ENCODE peak calls at places on chromosomes 4 and X, in eight cellular contexts. One of them, this sample, is unnamed.

GRCh38 chrX:140526138-140526537 is 21.3 kb upstream of the SOX3 start:
- DNase-seq in stimulated activated CD4-positive, alpha-beta T cell treated with anti-CD3 and anti-CD28 coated beads, Interleukin-4, amount 100 ng/mL, for 48 hours: no peak
- DNase-seq in activated CD8-positive, alpha-beta memory T cell treated with anti-CD3 and anti-CD28 coated beads, Interleukin-2, amount 50 U/mL, for 48 hours: no peak
- DNase-seq in substantia nigra: no peak
- DNase-seq in stimulated activated naive CD4-positive, alpha-beta T cell: no peak
- DNase-seq in smooth muscle cell of the brain vasculature: no peak
- DNase-seq in psoas muscle: no peak
- DNase-seq in GM12864: no peak
- DNase-seq in this sample: no peak

GRCh38 chrX:6645216-6645615 is 110.3 kb upstream of the VCX3A start:
- DNase-seq in stimulated activated CD4-positive, alpha-beta T cell treated with anti-CD3 and anti-CD28 coated beads, Interleukin-4, amount 100 ng/mL, for 48 hours: no peak
- DNase-seq in activated CD8-positive, alpha-beta memory T cell treated with anti-CD3 and anti-CD28 coated beads, Interleukin-2, amount 50 U/mL, for 48 hours: no peak
- DNase-seq in substantia nigra: no peak
- DNase-seq in stimulated activated naive CD4-positive, alpha-beta T cell: no peak
- DNase-seq in smooth muscle cell of the brain vasculature: no peak
- DNase-seq in psoas muscle: no peak
- DNase-seq in GM12864: no peak
- DNase-seq in this sample: no peak

GRCh38 chrX:48702716-48703115 is 6.2 kb downstream of the SUV39H1 start:
- DNase-seq in stimulated activated CD4-positive, alpha-beta T cell treated with anti-CD3 and anti-CD28 coated beads, Interleukin-4, amount 100 ng/mL, for 48 hours: no peak
- DNase-seq in activated CD8-positive, alpha-beta memory T cell treated with anti-CD3 and anti-CD28 coated beads, Interleukin-2, amount 50 U/mL, for 48 hours: no peak
- DNase-seq in substantia nigra: no peak
- DNase-seq in stimulated activated naive CD4-positive, alpha-beta T cell: no peak
- DNase-seq in smooth muscle cell of the brain vasculature: no peak
- DNase-seq in psoas muscle: no peak
- DNase-seq in GM12864: no peak
- DNase-seq in this sample: no peak

GRCh38 chr4:149754526-149754925 is 61.1 kb downstream of the IQCM start:
- DNase-seq in stimulated activated CD4-positive, alpha-beta T cell treated with anti-CD3 and anti-CD28 coated beads, Interleukin-4, amount 100 ng/mL, for 48 hours: no peak
- DNase-seq in activated CD8-positive, alpha-beta memory T cell treated with anti-CD3 and anti-CD28 coated beads, Interleukin-2, amount 50 U/mL, for 48 hours: no peak
- DNase-seq in substantia nigra: no peak
- DNase-seq in stimulated activated naive CD4-positive, alpha-beta T cell: no peak
- DNase-seq in smooth muscle cell of the brain vasculature: no peak
- DNase-seq in psoas muscle: no peak
- DNase-seq in GM12864: no peak
- DNase-seq in this sample: no peak

GRCh38 chr4:13218316-13218958 is 265.7 kb downstream of the RAB28 start:
- DNase-seq in stimulated activated CD4-positive, alpha-beta T cell treated with anti-CD3 and anti-CD28 coated beads, Interleukin-4, amount 100 ng/mL, for 48 hours: no peak
- DNase-seq in activated CD8-positive, alpha-beta memory T cell treated with anti-CD3 and anti-CD28 coated beads, Interleukin-2, amount 50 U/mL, for 48 hours: no peak
- DNase-seq in substantia nigra: no peak
- DNase-seq in stimulated activated naive CD4-positive, alpha-beta T cell: no peak
- DNase-seq in smooth muscle cell of the brain vasculature: no peak
- DNase-seq in psoas muscle: no peak
- DNase-seq in GM12864: no peak
- DNase-seq in this sample: no peak

GRCh38 chrX:136754641-136755040 is 26.1 kb downstream of the ARHGEF6 start:
- DNase-seq in stimulated activated CD4-positive, alpha-beta T cell treated with anti-CD3 and anti-CD28 coated beads, Interleukin-4, amount 100 ng/mL, for 48 hours: no peak
- DNase-seq in activated CD8-positive, alpha-beta memory T cell treated with anti-CD3 and anti-CD28 coated beads, Interleukin-2, amount 50 U/mL, for 48 hours: no peak
- DNase-seq in substantia nigra: no peak
- DNase-seq in stimulated activated naive CD4-positive, alpha-beta T cell: no peak
- DNase-seq in smooth muscle cell of the brain vasculature: no peak
- DNase-seq in psoas muscle: peak; percentile 83
- DNase-seq in GM12864: no peak
- DNase-seq in this sample: peak; percentile 34

GRCh38 chrX:45722471-45722870 is 521.8 kb upstream of the DIPK2B start:
- DNase-seq in stimulated activated CD4-positive, alpha-beta T cell treated with anti-CD3 and anti-CD28 coated beads, Interleukin-4, amount 100 ng/mL, for 48 hours: no peak
- DNase-seq in activated CD8-positive, alpha-beta memory T cell treated with anti-CD3 and anti-CD28 coated beads, Interleukin-2, amount 50 U/mL, for 48 hours: no peak
- DNase-seq in substantia nigra: no peak
- DNase-seq in stimulated activated naive CD4-positive, alpha-beta T cell: no peak
- DNase-seq in smooth muscle cell of the brain vasculature: no peak
- DNase-seq in psoas muscle: no peak
- DNase-seq in GM12864: no peak
- DNase-seq in this sample: no peak

GRCh38 chrX:137574784-137575298 is 8.9 kb downstream of the ZIC3 start:
- DNase-seq in stimulated activated CD4-positive, alpha-beta T cell treated with anti-CD3 and anti-CD28 coated beads, Interleukin-4, amount 100 ng/mL, for 48 hours: no peak
- DNase-seq in activated CD8-positive, alpha-beta memory T cell treated with anti-CD3 and anti-CD28 coated beads, Interleukin-2, amount 50 U/mL, for 48 hours: no peak
- DNase-seq in substantia nigra: no peak
- DNase-seq in stimulated activated naive CD4-positive, alpha-beta T cell: no peak
- DNase-seq in smooth muscle cell of the brain vasculature: no peak
- DNase-seq in psoas muscle: no peak
- DNase-seq in GM12864: no peak
- DNase-seq in this sample: no peak

GRCh38 chrX:107542500-107542899 is 85.8 kb upstream of the PRPS1 start:
- DNase-seq in stimulated activated CD4-positive, alpha-beta T cell treated with anti-CD3 and anti-CD28 coated beads, Interleukin-4, amount 100 ng/mL, for 48 hours: no peak
- DNase-seq in activated CD8-positive, alpha-beta memory T cell treated with anti-CD3 and anti-CD28 coated beads, Interleukin-2, amount 50 U/mL, for 48 hours: no peak
- DNase-seq in substantia nigra: peak; percentile 8
- DNase-seq in stimulated activated naive CD4-positive, alpha-beta T cell: no peak
- DNase-seq in smooth muscle cell of the brain vasculature: no peak
- DNase-seq in psoas muscle: no peak
- DNase-seq in GM12864: no peak
- DNase-seq in this sample: no peak

GRCh38 chrX:111254896-111255693 is 15.2 kb downstream of the CAPN6 start:
- DNase-seq in stimulated activated CD4-positive, alpha-beta T cell treated with anti-CD3 and anti-CD28 coated beads, Interleukin-4, amount 100 ng/mL, for 48 hours: no peak
- DNase-seq in activated CD8-positive, alpha-beta memory T cell treated with anti-CD3 and anti-CD28 coated beads, Interleukin-2, amount 50 U/mL, for 48 hours: no peak
- DNase-seq in substantia nigra: no peak
- DNase-seq in stimulated activated naive CD4-positive, alpha-beta T cell: no peak
- DNase-seq in smooth muscle cell of the brain vasculature: no peak
- DNase-seq in psoas muscle: no peak
- DNase-seq in GM12864: no peak
- DNase-seq in this sample: no peak

GRCh38 chrX:46882266-46882665 is 30.0 kb upstream of the JADE3 start:
- DNase-seq in stimulated activated CD4-positive, alpha-beta T cell treated with anti-CD3 and anti-CD28 coated beads, Interleukin-4, amount 100 ng/mL, for 48 hours: no peak
- DNase-seq in activated CD8-positive, alpha-beta memory T cell treated with anti-CD3 and anti-CD28 coated beads, Interleukin-2, amount 50 U/mL, for 48 hours: no peak
- DNase-seq in substantia nigra: no peak
- DNase-seq in stimulated activated naive CD4-positive, alpha-beta T cell: no peak
- DNase-seq in smooth muscle cell of the brain vasculature: no peak
- DNase-seq in psoas muscle: no peak
- DNase-seq in GM12864: no peak
- DNase-seq in this sample: no peak

GRCh38 chr4:147709999-147710398 is 21.9 kb upstream of the ARHGAP10 start:
- DNase-seq in stimulated activated CD4-positive, alpha-beta T cell treated with anti-CD3 and anti-CD28 coated beads, Interleukin-4, amount 100 ng/mL, for 48 hours: no peak
- DNase-seq in activated CD8-positive, alpha-beta memory T cell treated with anti-CD3 and anti-CD28 coated beads, Interleukin-2, amount 50 U/mL, for 48 hours: no peak
- DNase-seq in substantia nigra: no peak
- DNase-seq in stimulated activated naive CD4-positive, alpha-beta T cell: no peak
- DNase-seq in smooth muscle cell of the brain vasculature: no peak
- DNase-seq in psoas muscle: no peak
- DNase-seq in GM12864: no peak
- DNase-seq in this sample: no peak

GRCh38 chrX:136063340-136064079 is 78.3 kb downstream of the SLC9A6 start:
- DNase-seq in stimulated activated CD4-positive, alpha-beta T cell treated with anti-CD3 and anti-CD28 coated beads, Interleukin-4, amount 100 ng/mL, for 48 hours: no peak
- DNase-seq in activated CD8-positive, alpha-beta memory T cell treated with anti-CD3 and anti-CD28 coated beads, Interleukin-2, amount 50 U/mL, for 48 hours: no peak
- DNase-seq in substantia nigra: no peak
- DNase-seq in stimulated activated naive CD4-positive, alpha-beta T cell: no peak
- DNase-seq in smooth muscle cell of the brain vasculature: no peak
- DNase-seq in psoas muscle: peak; percentile 58
- DNase-seq in GM12864: no peak
- DNase-seq in this sample: peak; percentile 85

This sample was measured in tibial artery.